ENCODE peak calls at places on chromosomes 12 and 14, in six cellular contexts. I is HCT116, U is H1, F is HepG2, Q is GM12878, C is K562. B is an unnamed sample.

GRCh38 chr12:27554421-27555186 is 30.6 kb downstream of the PPFIBP1 start:
- DNase-seq in Q (no peak), U (no peak), F (no peak), C (no peak), I (no peak), B (no peak)

GRCh38 chr12:26748741-26749431 is 84.1 kb downstream of the ITPR2 start:
- DNase-seq in U (no peak), Q (peak; percentile 86), F (no peak), I (no peak), C (no peak), B (no peak)

GRCh38 chr14:23371865-23372264 is 744 bp upstream of the IL25 start:
- DNase-seq in F (no peak), Q (no peak), U (no peak), C (no peak), I (no peak), B (no peak)

GRCh38 chr14:31128601-31129526 is 78.7 kb downstream of the HECTD1 start:
- DNase-seq in F (no peak), C (no peak), U (no peak), Q (no peak), I (no peak), B (no peak)

GRCh38 chr12:56300644-56301464 is 724 bp upstream of the CS start:
- DNase-seq in U (peak; percentile 46), Q (no peak), C (peak; percentile 95), I (no peak), F (no peak), B (no peak)

GRCh38 chr12:28162697-28163096 is 27.6 kb upstream of the CCDC91 start:
- DNase-seq in I (no peak), U (no peak), F (no peak), Q (no peak), C (no peak), B (no peak)

GRCh38 chr14:22563987-22564386 is 25.0 kb downstream of the DAD1 start:
- DNase-seq in U (no peak), I (no peak), C (no peak), Q (peak; percentile 96), F (no peak), B (no peak)

GRCh38 chr14:58296731-58297130 is 1.6 kb upstream of the ARID4A start:
- DNase-seq in I (no peak), F (no peak), C (peak; percentile 29), Q (no peak), U (no peak), B (no peak)

GRCh38 chr12:14076538-14076937 is 95.1 kb upstream of the GRIN2B start:
- DNase-seq in C (no peak), U (no peak), I (no peak), F (no peak), Q (no peak), B (no peak)

GRCh38 chr12:14394317-14395058 is 29.0 kb downstream of the ATF7IP start:
- DNase-seq in U (no peak), F (peak; percentile 69), I (peak; percentile 79), C (peak; percentile 81), Q (peak; percentile 65), B (peak; percentile 44)

GRCh38 chr12:94948232-94948810 is 55.2 kb downstream of the NDUFA12 start:
- DNase-seq in I (no peak), F (peak; percentile 16), C (no peak), Q (no peak), U (no peak), B (no peak)

GRCh38 chr12:110421701-110422100 is 18.2 kb upstream of the ANAPC7 start:
- DNase-seq in C (no peak), U (no peak), I (no peak), F (no peak), Q (no peak), B (no peak)

GRCh38 chr12:77122661-77123060 is 57.3 kb upstream of the E2F7 start:
- DNase-seq in F (no peak), C (no peak), Q (no peak), U (no peak), I (no peak), B (no peak)

DNA sequence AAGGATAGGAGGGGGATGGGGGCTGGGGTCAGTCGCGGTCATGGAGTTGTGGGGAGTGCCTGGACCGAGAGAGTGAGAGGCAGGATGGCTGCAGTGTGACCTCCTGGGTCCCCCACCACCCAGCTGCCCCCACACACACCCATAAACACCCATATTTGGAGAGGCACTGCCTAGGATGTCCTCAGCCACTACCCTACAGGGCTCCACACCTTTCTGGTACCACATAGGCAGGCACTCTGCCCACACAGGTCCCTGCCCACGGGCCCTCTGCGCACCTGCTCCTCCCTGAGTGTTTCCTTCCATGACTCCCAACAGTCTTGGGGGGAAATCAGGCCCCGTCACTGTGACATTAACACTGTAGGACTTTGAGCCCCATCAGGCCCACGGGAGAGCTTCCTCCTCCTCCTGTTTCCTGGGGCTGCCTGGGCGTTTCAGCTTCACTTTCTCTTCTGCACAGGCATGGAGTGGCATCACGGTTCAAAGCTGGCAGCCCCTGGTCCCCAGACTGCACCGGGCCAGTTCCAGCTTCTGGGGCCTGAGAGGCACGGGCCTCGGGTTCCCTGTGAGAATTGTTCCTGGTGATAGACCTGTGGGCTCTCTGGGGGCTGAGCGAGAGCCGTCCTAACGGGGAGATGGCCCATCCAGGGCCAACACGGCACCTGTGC is 207.0 kb upstream of the C14orf180 start:
- DNase-seq in U (no peak), I (no peak), Q (no peak), F (no peak), C (no peak), B (no peak)
- H3K4me2 ChIP-seq in U (no peak overlapping the region), I (no peak overlapping the region), Q (no peak overlapping the region), F (no peak overlapping the region), C (no peak overlapping the region), B (no peak overlapping the region)

DNA sequence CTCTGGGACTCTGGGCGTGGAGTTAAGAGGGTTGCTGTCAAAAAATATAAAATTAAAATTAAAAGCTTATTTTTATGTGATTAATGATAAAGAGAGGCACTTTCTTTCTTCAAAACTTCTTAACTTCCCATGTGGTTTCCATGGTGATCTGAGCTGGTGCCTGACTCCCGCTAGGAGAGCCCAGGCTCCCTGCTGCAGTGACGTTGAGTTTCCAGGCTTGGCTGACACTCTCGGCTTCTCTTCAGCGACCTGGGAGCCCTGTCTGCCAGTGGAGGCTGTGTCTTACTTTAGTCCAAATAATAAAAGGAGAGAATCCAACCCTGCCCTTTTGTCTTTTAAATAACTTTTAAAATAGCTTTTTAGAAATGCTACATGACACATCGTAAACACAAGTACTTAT is 84.4 kb downstream of the GALC start:
- DNase-seq in U (no peak), Q (no peak), F (no peak), I (no peak), C (no peak), B (no peak)
- TF ChIP-seq MAX in U (no peak), Q (no peak), F (no peak), I (no peak), C (no peak), B (no peak)

GRCh38 chr12:130572553-130572952 is 143.5 kb downstream of the RIMBP2 start:
- DNase-seq in Q (no peak), U (no peak), C (no peak), I (no peak), F (no peak), B (peak; percentile 88)

GRCh38 chr12:130574402-130574801 is 141.7 kb downstream of the RIMBP2 start:
- DNase-seq in C (no peak), F (no peak), I (no peak), Q (peak; percentile 59), U (no peak), B (peak; percentile 55)

GRCh38 chr12:130571734-130572133 is 144.4 kb downstream of the RIMBP2 start:
- DNase-seq in F (no peak), I (no peak), C (no peak), Q (no peak), U (no peak), B (no peak)

GRCh38 chr12:130571089-130571488 is 145.0 kb downstream of the RIMBP2 start:
- DNase-seq in Q (no peak), I (no peak), U (no peak), C (no peak), F (no peak), B (no peak)

DNA sequence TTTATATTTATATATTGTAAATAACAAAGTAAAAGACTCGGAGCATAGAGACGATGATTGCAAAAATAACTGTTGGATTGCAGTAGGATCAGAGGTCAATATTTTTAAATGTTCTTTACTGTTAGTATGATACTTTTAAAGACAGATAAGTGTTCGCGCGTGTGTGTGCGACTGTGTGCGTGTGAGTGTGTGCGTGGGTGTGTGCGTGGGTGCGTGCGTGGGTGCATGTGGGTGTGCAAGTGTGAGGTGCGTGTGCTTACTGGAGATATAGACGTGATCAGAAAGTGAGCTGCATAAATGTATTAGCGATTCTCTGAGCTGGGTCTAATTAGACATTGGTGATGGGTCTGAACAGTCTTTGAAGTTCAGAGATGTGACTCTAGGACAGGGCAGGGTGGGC is 142.9 kb downstream of the RIMBP2 start:
- DNase-seq in C (no peak), F (no peak), I (no peak), Q (no peak), U (no peak), B (no peak)
- TF ChIP-seq JUND in C (no peak), F (no peak), I (no peak), Q (no peak), U (no peak), B (no peak)

DNA sequence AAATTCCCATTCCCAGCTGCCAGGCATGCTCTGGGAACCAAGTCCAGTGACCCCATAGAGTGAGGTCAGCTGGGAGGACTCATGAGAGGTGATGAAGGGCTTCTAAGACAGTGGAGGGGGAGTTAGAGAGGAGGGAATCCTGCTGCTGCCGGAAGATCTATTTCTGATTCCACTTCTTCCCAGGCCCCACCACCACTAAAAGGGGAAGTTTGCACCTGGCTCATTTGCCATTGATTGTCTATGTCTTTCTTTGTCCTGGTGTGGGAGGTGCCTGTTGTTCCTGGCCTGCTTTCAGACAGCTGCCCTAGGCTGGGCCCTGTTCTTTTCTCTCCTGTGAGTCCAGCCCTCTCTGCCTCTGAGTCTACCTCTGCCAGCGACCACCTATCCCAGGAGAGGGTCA is 3.0 kb upstream of the KRT6A start:
- DNase-seq in U (no peak), F (no peak), I (no peak), C (no peak), Q (no peak), B (no peak)
- H3K4me2 ChIP-seq in U (peak overlapping the region; percentile 32), F (no peak overlapping the region), I (peak overlapping the region; percentile 73), C (no peak overlapping the region), Q (no peak overlapping the region), B (no peak overlapping the region)

DNA sequence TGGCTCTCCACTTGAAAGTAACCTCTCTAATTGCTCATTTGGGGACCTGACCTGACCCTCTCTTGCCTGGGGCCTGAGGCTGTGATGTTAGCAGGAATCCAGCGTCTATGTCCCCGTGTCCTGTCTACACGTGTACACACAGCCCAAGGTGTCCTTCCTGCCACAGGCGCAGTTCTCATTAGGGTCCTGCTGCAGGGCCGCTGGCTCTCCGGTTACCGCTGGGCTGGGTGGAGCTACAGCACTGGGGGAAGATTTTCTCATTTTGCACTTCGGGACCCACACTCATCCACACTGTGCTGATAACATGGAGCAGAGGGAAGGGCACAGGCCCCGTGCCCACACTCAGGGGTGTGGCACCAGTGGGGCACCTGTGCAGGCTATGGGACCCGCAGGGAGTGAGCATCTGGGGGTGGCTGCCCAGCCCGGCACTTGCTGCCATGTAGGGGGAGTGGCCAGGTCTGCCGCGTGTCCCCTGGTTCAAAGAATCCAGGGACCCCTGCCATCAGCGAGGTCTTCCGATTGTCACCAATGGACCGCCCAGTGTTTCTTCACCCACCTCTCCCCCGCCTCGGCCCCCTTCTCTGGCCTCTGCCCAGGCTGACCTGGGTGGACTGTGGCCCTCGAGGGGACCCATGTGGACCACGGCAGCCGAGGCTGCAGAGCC is 98.7 kb upstream of the SFSWAP start:
- DNase-seq in U (no peak), C (no peak), I (no peak), Q (no peak), F (no peak), B (no peak)
- TF ChIP-seq MAX in U (no peak), C (no peak), I (no peak), Q (no peak), F (no peak), B (no peak)

GRCh38 chr14:97177016-97177415 is 379.8 kb downstream of the VRK1 start:
- DNase-seq in U (no peak), Q (no peak), I (peak; percentile 69), C (peak; percentile 13), F (peak; percentile 18), B (peak; percentile 14)
- TF ChIP-seq JUND in U (no peak), Q (no peak), I (no peak), C (no peak), F (no peak), B (no peak)

B was measured in SK-N-SH.